ENCODE peak calls at places on chromosomes 3 and 15, in seven cellular contexts. P, T, F, D, H, S and Z are unnamed samples.

GRCh38 chr3:138113309-138113708 is 2.1 kb downstream of the DZIP1L start:
- DNase-seq in P (peak), T (no peak), F (no peak), D (no peak), H (no peak), S (no peak), Z (no peak)

GRCh38 chr15:99082798-99083197 is 22.1 kb upstream of the SYNM start:
- DNase-seq in P (no peak), T (no peak), F (no peak), D (no peak), H (no peak), S (no peak), Z (no peak)

GRCh38 chr15:99755692-99756409 is 22.6 kb upstream of the LYSMD4 start:
- DNase-seq in P (peak), T (no peak), F (peak), D (peak), H (no peak), S (no peak), Z (peak)

GRCh38 chr15:69141286-69141701 is 19.1 kb upstream of the GLCE start:
- DNase-seq in P (no peak), T (no peak), F (no peak), D (no peak), H (no peak), S (no peak), Z (no peak)

GRCh38 chr3:188900421-188900941 is 271.3 kb upstream of the TPRG1 start:
- DNase-seq in P (peak), T (no peak), F (no peak), D (no peak), H (no peak), S (no peak), Z (no peak)

GRCh38 chr15:29670266-29670665 is 152.0 kb downstream of the TJP1 start:
- DNase-seq in P (no peak), T (no peak), F (no peak), D (no peak), H (no peak), S (no peak), Z (no peak)

GRCh38 chr3:135531996-135532395 is 433.5 kb upstream of the PPP2R3A start:
- DNase-seq in P (no peak), T (no peak), F (no peak), D (no peak), H (no peak), S (no peak), Z (no peak)

GRCh38 chr3:190051643-190052042 is 69.1 kb downstream of the P3H2 start:
- DNase-seq in P (no peak), T (no peak), F (no peak), D (no peak), H (no peak), S (no peak), Z (no peak)

GRCh38 chr3:192188218-192188835 is 539.0 kb downstream of the FGF12 start:
- DNase-seq in P (peak), T (no peak), F (peak), D (peak), H (no peak), S (peak), Z (peak)

GRCh38 chr15:46126581-46126980 is 491.8 kb downstream of the SQOR start:
- DNase-seq in P (peak), T (no peak), F (no peak), D (no peak), H (no peak), S (no peak), Z (no peak)

GRCh38 chr15:25759421-25759820 is 103.7 kb downstream of the ATP10A start:
- DNase-seq in P (no peak), T (no peak), F (no peak), D (no peak), H (no peak), S (peak), Z (no peak)

GRCh38 chr15:67680645-67681044 is 138.1 kb downstream of the MAP2K5 start:
- DNase-seq in P (no peak), T (no peak), F (no peak), D (no peak), H (no peak), S (no peak), Z (no peak)

GRCh38 chr3:90055721-90056120 is 948.3 kb downstream of the EPHA3 start:
- DNase-seq in P (no peak), T (no peak), F (no peak), D (no peak), H (no peak), S (no peak), Z (no peak)

GRCh38 chr3:78912217-78912616 is 855.6 kb downstream of the ROBO1 start:
- DNase-seq in P (no peak), T (no peak), F (no peak), D (no peak), H (no peak), S (no peak), Z (no peak)

GRCh38 chr3:35528728-35529127 is 110.6 kb upstream of the ARPP21 start:
- DNase-seq in P (no peak), T (no peak), F (no peak), D (no peak), H (no peak), S (no peak), Z (no peak)

DNA sequence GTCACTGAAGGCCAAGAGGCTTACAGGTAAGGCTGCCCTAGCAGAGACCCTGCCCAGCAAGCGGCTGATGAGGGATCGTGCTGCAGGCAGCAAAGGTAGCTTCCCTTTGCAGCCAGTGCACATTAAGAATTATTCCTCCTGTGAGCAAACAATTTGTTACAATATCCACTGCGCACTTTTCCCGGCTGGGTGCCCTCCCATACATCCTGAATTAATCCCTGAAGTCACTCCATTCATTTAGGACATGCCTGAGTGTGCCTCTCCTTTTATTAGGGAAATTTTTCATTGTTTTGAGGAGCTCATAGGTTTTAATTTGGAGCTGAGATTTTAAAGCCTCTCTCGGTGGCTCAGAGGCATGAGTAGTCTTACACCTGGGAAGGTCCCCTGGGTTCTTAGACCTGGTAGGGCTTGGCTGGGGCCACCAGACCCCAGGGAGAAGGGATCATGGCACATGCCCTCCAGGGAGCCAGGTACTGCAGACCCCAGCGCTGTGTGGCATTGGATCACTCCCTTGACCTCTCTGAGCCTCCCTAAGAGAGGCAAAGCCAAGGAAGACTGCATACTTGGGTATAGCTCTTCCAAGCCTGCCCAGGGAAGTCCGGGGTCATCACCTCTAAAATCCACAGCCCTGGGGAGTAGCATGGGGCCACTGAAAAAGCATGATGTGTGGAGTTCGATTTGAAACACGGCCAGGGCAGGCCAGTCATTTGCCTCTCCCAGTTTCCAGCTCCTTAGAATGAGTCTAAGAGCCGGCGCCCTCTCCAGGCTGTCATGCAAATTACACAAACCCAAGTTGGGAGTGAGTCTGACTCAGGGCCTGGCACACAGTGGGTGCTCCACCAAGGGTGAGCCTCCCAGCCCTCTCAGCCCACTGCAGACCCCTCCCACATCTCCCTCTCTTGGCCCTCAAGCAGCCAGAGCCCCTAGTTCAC is 151.9 kb upstream of the LINGO1 start:
- DNase-seq in P (no peak), T (no peak), F (peak), D (peak), H (no peak), S (no peak), Z (peak)
- TF ChIP-seq CTCF in P (peak), T (no peak), F (peak), D (peak), H (no peak), S (no peak), Z (peak)

GRCh38 chr3:66220602-66221377 is at the start of gene SLC25A26:
- DNase-seq in P (peak), T (peak), F (peak), D (peak), H (peak), S (peak), Z (peak)
- TF ChIP-seq CTCF in P (no peak), T (no peak), F (no peak), D (no peak), H (no peak), S (no peak), Z (no peak)

DNA sequence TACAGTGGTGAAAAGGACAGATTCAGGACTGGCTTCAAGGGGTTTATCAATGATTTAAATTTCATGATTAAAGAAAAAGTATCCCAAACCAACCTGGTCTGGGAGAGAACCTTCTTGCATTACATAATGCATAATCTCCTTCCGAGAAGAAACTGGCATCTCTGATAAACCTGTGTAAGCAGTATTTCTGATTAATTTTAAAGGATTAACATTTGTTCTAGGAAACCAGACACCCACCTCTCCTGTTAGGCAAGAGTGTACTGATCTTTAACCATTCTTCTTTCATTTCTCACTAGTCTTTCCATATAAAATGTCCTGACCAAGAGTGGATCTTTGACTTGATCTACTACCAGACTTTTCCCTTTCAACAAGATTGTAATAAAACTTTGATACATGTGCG is 22.8 kb upstream of the PPP4R2 start:
- DNase-seq in P (no peak), T (no peak), F (no peak), D (no peak), H (no peak), S (no peak), Z (no peak)
- TF ChIP-seq CTCF in P (no peak), T (no peak), F (no peak), D (no peak), H (no peak), S (no peak), Z (no peak)

DNA sequence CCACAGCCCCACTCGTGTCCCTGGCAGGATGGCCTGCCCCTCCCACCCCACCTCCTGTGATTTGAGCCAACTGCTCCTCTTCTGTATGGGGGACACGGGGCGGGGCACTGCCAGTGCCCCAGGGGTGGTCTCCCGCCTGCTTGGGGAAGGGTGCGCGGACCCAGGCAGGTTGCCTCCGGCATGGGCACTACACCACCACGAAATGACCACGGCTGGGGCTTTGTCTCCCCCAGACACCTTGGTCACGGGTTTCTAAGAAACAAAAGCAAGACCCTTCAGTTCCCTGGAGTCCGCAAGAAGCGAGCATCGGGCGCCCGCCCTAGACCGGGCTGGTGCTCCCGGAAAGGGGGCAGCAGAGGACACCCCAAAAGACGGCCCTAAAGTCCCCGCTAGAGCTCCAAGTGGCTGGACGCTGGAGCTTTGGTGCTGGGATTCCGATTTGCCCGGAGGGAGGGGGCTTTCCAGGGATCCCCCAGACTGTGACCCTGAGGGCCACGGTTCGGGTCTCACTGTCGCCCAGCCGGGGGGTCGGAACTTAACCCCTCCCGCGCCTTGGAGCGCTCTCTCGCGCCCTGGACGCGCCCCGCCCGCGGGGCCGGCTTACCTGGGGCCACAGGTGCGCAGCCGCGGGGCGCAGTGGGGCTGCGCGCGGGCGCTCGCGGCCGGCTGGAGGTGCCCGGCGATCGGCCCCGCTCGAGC is 219.5 kb upstream of the PRICKLE2 start:
- DNase-seq in P (no peak), T (no peak), F (no peak), D (no peak), H (no peak), S (no peak), Z (peak)
- TF ChIP-seq CTCF in P (no peak), T (no peak), F (no peak), D (no peak), H (no peak), S (no peak), Z (no peak)

GRCh38 chr3:9110802-9111201 is 138.6 kb downstream of the SRGAP3 start:
- DNase-seq in P (no peak), T (no peak), F (no peak), D (no peak), H (no peak), S (no peak), Z (no peak)
- TF ChIP-seq CTCF in P (no peak), T (no peak), F (no peak), D (no peak), H (no peak), S (no peak), Z (no peak)

DNA sequence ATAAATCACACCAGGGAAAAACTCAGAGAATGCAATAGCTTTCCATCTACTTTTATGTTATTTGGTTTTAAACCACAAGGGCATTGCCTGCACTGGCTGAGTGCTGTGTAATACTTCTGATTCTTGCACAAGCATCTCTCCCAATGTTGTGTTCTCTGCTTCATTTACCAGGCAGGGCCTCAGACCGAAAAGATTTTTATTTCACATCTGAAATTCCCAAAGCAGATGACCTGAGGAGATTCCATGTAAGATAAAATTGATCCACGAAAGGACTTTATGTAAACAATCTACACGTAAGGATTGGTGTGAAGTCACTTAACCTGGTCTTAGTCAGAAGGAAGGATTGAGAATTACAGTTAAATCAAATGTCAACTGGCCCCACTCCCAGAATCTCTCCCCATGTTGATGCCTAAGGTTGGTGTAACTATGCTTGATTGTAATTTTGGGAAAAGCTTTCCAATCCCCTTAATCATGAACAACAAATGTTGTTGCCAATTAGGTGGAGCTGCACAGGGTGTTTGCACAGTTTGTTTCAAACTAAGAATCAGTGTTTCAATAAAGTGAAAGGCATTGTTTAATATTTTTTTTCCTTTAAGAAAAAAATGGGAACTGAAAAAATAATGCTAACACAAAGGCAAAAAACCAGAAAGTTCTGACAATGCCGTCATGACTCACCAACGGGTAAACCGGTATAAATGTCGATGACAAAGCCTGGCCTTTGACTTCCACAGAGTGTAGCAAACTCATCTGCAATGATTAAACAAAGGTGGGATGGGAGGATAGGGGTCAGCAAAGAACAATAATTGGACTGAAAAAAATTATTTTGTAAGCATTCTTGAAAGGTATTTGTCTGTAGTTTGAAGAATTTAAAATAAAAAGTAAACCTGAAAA is 128.6 kb downstream of the DUT start:
- DNase-seq in P (peak), T (no peak), F (no peak), D (no peak), H (no peak), S (no peak), Z (no peak)
- TF ChIP-seq CTCF in P (no peak), T (no peak), F (no peak), D (no peak), H (no peak), S (no peak), Z (no peak)

GRCh38 chr3:119681279-119681678 is 4.1 kb upstream of the COX17 start:
- DNase-seq in P (peak), T (no peak), F (no peak), D (peak), H (no peak), S (no peak), Z (peak)
- TF ChIP-seq CTCF in P (peak), T (no peak), F (no peak), D (peak), H (peak), S (peak), Z (peak)

GRCh38 chr15:47402829-47403228 is 314.5 kb upstream of the SEMA6D start:
- DNase-seq in P (no peak), T (no peak), F (no peak), D (no peak), H (no peak), S (no peak), Z (no peak)
- TF ChIP-seq CTCF in P (no peak), T (no peak), F (no peak), D (no peak), H (no peak), S (no peak), Z (no peak)